ENCODE peak calls at places on chromosome 19, in seven cellular contexts. L is pulmonary artery endothelial cell, R is cardiac muscle cell, J is RPMI7951, M is NCI-H460, S is stomach, T is trophoblast cell. B is an unnamed sample.

GRCh38 chr19:1082165-1082927 is 12.8 kb downstream of the POLR2E start:
- DNase-seq in T (peak), J (peak), R (no peak), M (peak), L (no peak), S (peak), B (peak)

GRCh38 chr19:56333506-56333905 is 18.9 kb upstream of the ZSCAN5A start:
- DNase-seq in R (peak), J (peak), L (peak), T (peak), S (peak), M (peak), B (peak)

GRCh38 chr19:37691881-37692504 is 27.6 kb downstream of the ZNF607 start:
- DNase-seq in M (no peak), L (peak), T (peak), R (peak), S (peak), J (peak), B (peak)

GRCh38 chr19:40472516-40472915 is 5.7 kb downstream of the SPTBN4 start:
- DNase-seq in L (no peak), M (no peak), J (no peak), T (no peak), S (no peak), R (no peak), B (no peak)

GRCh38 chr19:14114439-14114838 is 3.1 kb downstream of the PRKACA start:
- DNase-seq in R (no peak), T (no peak), M (no peak), S (no peak), J (no peak), L (no peak), B (no peak)

GRCh38 chr19:44741841-44742352 is 6.6 kb upstream of the BCL3 start:
- DNase-seq in R (peak), J (peak), S (peak), T (peak), M (peak), L (peak), B (peak)

GRCh38 chr19:43310221-43310620 is 40.9 kb upstream of the PSG9 start:
- DNase-seq in S (no peak), M (no peak), L (no peak), J (no peak), R (no peak), T (no peak), B (no peak)

GRCh38 chr19:40366697-40367561 is 18.4 kb downstream of the PLD3 start:
- DNase-seq in J (no peak), R (peak), M (no peak), T (no peak), S (no peak), L (no peak), B (no peak)

GRCh38 chr19:55544014-55544413 is 1.3 kb downstream of the SBK3 start:
- DNase-seq in J (no peak), R (no peak), M (no peak), T (no peak), S (no peak), L (no peak), B (no peak)

GRCh38 chr19:43643326-43643725 is 3.7 kb upstream of the CADM4 start:
- DNase-seq in S (no peak), J (no peak), L (no peak), R (no peak), M (no peak), T (no peak), B (no peak)

GRCh38 chr19:5434970-5435641 is 20.1 kb upstream of the ZNRF4 start:
- DNase-seq in M (no peak), R (peak), S (no peak), L (no peak), T (no peak), J (peak), B (peak)

GRCh38 chr19:1754651-1755466 is 1.6 kb downstream of the ONECUT3 start:
- DNase-seq in M (no peak), J (peak), L (no peak), S (no peak), R (no peak), T (no peak), B (no peak)

GRCh38 chr19:30171795-30172642 is 200.2 kb upstream of the ZNF536 start:
- DNase-seq in J (no peak), T (no peak), R (no peak), M (no peak), S (no peak), L (no peak), B (no peak)

GRCh38 chr19:40465025-40465780 is at the start of gene BLVRB:
- DNase-seq in J (peak), T (peak), M (no peak), R (peak), S (no peak), L (no peak), B (peak)

GRCh38 chr19:41420101-41420880 is 6.9 kb downstream of the B3GNT8 start:
- DNase-seq in T (no peak), J (no peak), M (no peak), R (no peak), S (no peak), L (no peak), B (no peak)

GRCh38 chr19:4972509-4973230 is 3.8 kb downstream of the KDM4B start:
- DNase-seq in J (peak), T (no peak), S (no peak), R (peak), M (no peak), L (no peak), B (peak)

GRCh38 chr19:6318772-6319171 is 14.6 kb downstream of the ACER1 start:
- DNase-seq in R (no peak), S (no peak), M (no peak), L (no peak), J (peak), T (peak), B (peak)

GRCh38 chr19:29706635-29707034 is 8.4 kb downstream of the C19orf12 start:
- DNase-seq in R (no peak), M (no peak), L (no peak), S (no peak), T (no peak), J (no peak), B (no peak)

GRCh38 chr19:49689133-49690072 is at the start of gene ADM5:
- DNase-seq in M (no peak), J (no peak), T (peak), R (peak), L (no peak), S (peak), B (no peak)

GRCh38 chr19:45115809-45116615 is 23.0 kb downstream of the PPP1R37 start:
- DNase-seq in J (no peak), M (no peak), T (no peak), R (no peak), S (no peak), L (no peak), B (no peak)